ENCODE peak calls at places on chromosomes 12 and 14, in four cellular contexts. T is fibroblast of pulmonary artery, Q is fibroblast of the aortic adventitia, J is heart right ventricle. E is an unnamed sample.

GRCh38 chr12:12083688-12084087 is 12.9 kb downstream of the BCL2L14 start:
- DNase-seq in T (no peak), Q (peak; percentile 30), J (no peak), E (no peak)

GRCh38 chr14:72024043-72024407 is 91.8 kb downstream of the RGS6 start:
- DNase-seq in T (peak; percentile 19), Q (peak; percentile 7), J (peak; percentile 14), E (peak; percentile 2)

GRCh38 chr12:100499416-100499815 is 25.8 kb downstream of the NR1H4 start:
- DNase-seq in T (no peak), Q (no peak), J (no peak), E (no peak)

GRCh38 chr12:113289361-113289760 is 45.5 kb downstream of the SLC8B1 start:
- DNase-seq in T (no peak), Q (no peak), J (no peak), E (no peak)

GRCh38 chr14:100778078-100778927 is 47.6 kb upstream of the MEG3 start:
- DNase-seq in T (no peak), Q (no peak), J (no peak), E (no peak)

GRCh38 chr14:65487783-65488578 is 75.5 kb downstream of the FUT8 start:
- DNase-seq in T (no peak), Q (no peak), J (no peak), E (no peak)

GRCh38 chr12:11711675-11712327 is 62.3 kb downstream of the ETV6 start:
- DNase-seq in T (peak; percentile 88), Q (peak; percentile 79), J (no peak), E (peak; percentile 72)

GRCh38 chr14:99792551-99793212 is 531 bp upstream of the EML1 start:
- DNase-seq in T (peak; percentile 20), Q (peak; percentile 36), J (no peak), E (peak; percentile 38)

GRCh38 chr14:51302319-51303030 is 62.4 kb downstream of the TMX1 start:
- DNase-seq in T (no peak), Q (no peak), J (no peak), E (peak; percentile 55)

GRCh38 chr14:85357120-85357519 is 172.8 kb upstream of the FLRT2 start:
- DNase-seq in T (no peak), Q (no peak), J (no peak), E (no peak)

GRCh38 chr14:31953210-31953609 is 123.9 kb upstream of the ARHGAP5 start:
- DNase-seq in T (no peak), Q (no peak), J (no peak), E (no peak)

GRCh38 chr14:32996343-32996742 is 57.7 kb downstream of the NPAS3 start:
- DNase-seq in T (no peak), Q (no peak), J (no peak), E (no peak)

GRCh38 chr12:111991946-111992345 is 21.0 kb downstream of the TMEM116 start:
- DNase-seq in T (no peak), Q (no peak), J (no peak), E (peak; percentile 37)

GRCh38 chr12:25585021-25585523 is 32.0 kb upstream of the LMNTD1 start:
- DNase-seq in T (peak; percentile 96), Q (peak; percentile 98), J (no peak), E (peak; percentile 74)

GRCh38 chr12:54413284-54414190 is 5.5 kb downstream of the ITGA5 start:
- DNase-seq in T (peak; percentile 56), Q (no peak), J (peak; percentile 60), E (peak; percentile 66)

GRCh38 chr12:25135531-25136154 is 59.3 kb downstream of the DNAI7 start:
- DNase-seq in T (no peak), Q (no peak), J (no peak), E (no peak)

GRCh38 chr14:64388533-64389243 is 535 bp downstream of the MTHFD1 start:
- DNase-seq in T (peak; percentile 13), Q (peak; percentile 25), J (no peak), E (peak; percentile 40)

GRCh38 chr12:129681151-129681550 is 222.7 kb downstream of the TMEM132D start:
- DNase-seq in T (no peak), Q (no peak), J (no peak), E (no peak)

GRCh38 chr12:14403711-14404164 is 38.3 kb downstream of the ATF7IP start:
- DNase-seq in T (peak; percentile 89), Q (peak; percentile 87), J (peak; percentile 71), E (peak; percentile 80)

GRCh38 chr12:116018282-116018681 is 259.2 kb downstream of the MED13L start:
- DNase-seq in T (no peak), Q (no peak), J (no peak), E (no peak)

GRCh38 chr12:109710279-109710746 is 3.3 kb upstream of the FAM222A start:
- DNase-seq in T (no peak), Q (no peak), J (no peak), E (no peak)

GRCh38 chr12:118058227-118058626 is 2.8 kb downstream of the WSB2 start:
- DNase-seq in T (no peak), Q (no peak), J (no peak), E (no peak)

GRCh38 chr12:46493352-46494209 is 121.0 kb upstream of the SLC38A2 start:
- DNase-seq in T (no peak), Q (no peak), J (no peak), E (no peak)

GRCh38 chr14:58488550-58488949 is 61.0 kb downstream of the KIAA0586 start:
- DNase-seq in T (peak; percentile 41), Q (peak; percentile 11), J (no peak), E (peak; percentile 35)

GRCh38 chr14:88707088-88707487 is 85.7 kb downstream of the EML5 start:
- DNase-seq in T (no peak), Q (no peak), J (no peak), E (no peak)

DNA sequence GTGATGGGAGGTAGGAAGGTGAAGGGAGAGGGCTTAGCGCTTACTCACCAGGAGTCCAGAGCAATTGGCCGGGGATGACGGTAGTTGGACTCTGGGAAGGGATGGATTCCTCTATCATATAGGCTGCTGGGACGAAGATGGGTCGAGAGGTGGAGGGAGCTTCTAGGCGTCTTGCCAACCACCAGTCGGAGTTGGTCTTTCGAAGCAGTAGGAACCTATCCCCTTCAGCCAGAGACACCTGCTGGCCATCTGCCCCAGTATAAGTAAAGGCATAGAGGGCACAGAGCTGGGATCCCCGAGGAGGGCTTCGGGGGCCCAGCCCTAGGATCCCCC is 657 bp downstream of the ARHGAP9 start:
- DNase-seq in T (no peak), Q (no peak), J (no peak), E (no peak)
- H3K4me3 ChIP-seq in T (no peak overlapping the region), Q (no peak overlapping the region), J (no peak overlapping the region), E (no peak overlapping the region)

DNA sequence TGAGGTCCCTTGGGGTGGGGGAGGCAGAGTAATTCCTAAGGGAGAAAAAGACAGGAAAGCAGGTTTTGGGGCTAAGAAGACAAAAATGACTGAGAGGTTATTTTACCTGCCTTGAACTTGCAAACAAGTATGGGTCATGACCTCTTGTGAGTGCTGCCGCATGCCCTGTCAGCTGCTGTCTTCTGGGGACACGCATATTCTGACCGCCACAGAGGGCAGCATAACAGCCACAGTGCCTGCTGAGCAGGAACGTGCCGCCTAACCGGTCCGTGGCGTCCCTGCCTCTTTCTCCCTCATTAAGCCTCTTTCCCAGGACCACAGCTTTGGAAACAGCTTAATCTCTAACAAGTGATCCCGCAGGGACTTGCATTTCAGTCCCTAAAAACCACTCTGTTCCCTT is 51.3 kb upstream of the KCNA1 start:
- DNase-seq in T (no peak), Q (no peak), J (no peak), E (no peak)
- TF ChIP-seq CTCF in T (no peak), Q (no peak), J (no peak), E (no peak)

DNA sequence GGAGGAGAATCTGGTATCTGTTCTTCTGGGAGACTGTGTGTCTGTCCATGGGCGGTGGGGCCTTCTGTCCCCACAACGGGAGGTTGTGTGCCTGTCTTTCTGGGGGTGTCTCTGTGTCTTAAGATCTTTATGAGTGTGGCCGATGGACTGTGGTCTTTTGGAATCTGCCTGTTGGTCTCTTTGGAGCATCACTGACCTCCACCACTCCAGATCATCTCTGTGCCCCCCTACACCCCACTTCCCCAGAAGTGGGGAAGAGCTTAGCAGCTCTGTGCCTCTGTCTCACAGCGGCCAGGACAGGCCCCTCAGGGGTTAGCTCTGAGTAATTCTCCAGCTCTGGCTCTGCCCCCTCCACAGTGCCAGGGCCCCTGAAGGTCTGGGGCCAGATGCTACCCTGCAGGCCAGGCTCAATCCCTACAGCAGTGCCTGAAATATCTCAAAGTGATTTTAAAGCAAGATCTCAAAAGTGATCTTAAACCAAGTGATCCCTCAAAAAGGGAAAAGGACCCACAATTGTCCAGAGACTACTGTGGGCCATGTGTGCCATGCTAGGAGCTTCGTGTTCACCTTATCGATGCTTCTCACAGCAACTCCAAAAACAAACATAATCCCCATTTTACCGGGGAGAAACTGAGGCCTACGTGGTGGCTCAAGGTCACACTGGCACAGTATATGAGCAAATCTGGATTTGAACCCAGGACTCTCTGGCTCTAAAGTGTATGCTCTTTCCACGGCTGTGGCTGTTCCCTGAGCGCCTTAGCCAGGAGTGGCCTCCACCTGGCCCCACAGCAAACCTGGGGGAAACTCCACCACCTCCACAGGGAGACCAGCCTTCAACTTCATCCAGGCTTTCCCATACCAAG is 26.0 kb upstream of the KRT78 start:
- DNase-seq in T (no peak), Q (no peak), J (no peak), E (no peak)
- H3K4me3 ChIP-seq in T (peak overlapping the region; percentile 30), Q (peak overlapping the region; percentile 37), J (peak overlapping the region; percentile 54), E (peak overlapping the region; percentile 48)

GRCh38 chr12:8033153-8034044 is 883 bp downstream of the FOXJ2 start:
- DNase-seq in T (peak; percentile 33), Q (no peak), J (peak; percentile 71), E (peak; percentile 45)

GRCh38 chr12:8031872-8032241 is 659 bp upstream of the FOXJ2 start:
- DNase-seq in T (peak; percentile 13), Q (no peak), J (peak; percentile 28), E (peak; percentile 15)

GRCh38 chr12:8034802-8035201 is 2.3 kb downstream of the FOXJ2 start:
- DNase-seq in T (no peak), Q (no peak), J (no peak), E (no peak)

GRCh38 chr12:8030189-8030588 is 2.3 kb upstream of the FOXJ2 start:
- DNase-seq in T (no peak), Q (no peak), J (no peak), E (no peak)

GRCh38 chr12:8032242-8033152 is at the start of gene FOXJ2:
- DNase-seq in T (peak; percentile 68), Q (peak; percentile 59), J (peak; percentile 81), E (peak; percentile 64)
- TF ChIP-seq CTCF in T (no peak), Q (no peak), J (peak; percentile 26), E (no peak)

E was measured in AG10803.